ENCODE peak calls at places on chromosomes 13 and 19, in seven cellular contexts. X is omental fat pad, Z is fibroblast of pulmonary artery, Y is colonic mucosa, P is brain microvascular endothelial cell, R is BJ, I is AG09319. T is an unnamed sample.

GRCh38 chr19:54949412-54949811 is 2.1 kb upstream of the NLRP7 start:
- DNase-seq in Y (no peak), X (no peak), I (no peak), Z (no peak), R (no peak), P (no peak), T (no peak)

GRCh38 chr13:80802946-80803345 is 462.0 kb upstream of the SPRY2 start:
- DNase-seq in X (no peak), P (no peak), R (no peak), Z (no peak), I (no peak), Y (no peak), T (no peak)

GRCh38 chr19:23273022-23273593 is 22.9 kb upstream of the ZNF724 start:
- DNase-seq in Z (no peak), P (no peak), R (no peak), Y (peak; percentile 50), X (no peak), I (no peak), T (no peak)

GRCh38 chr19:46716672-46717033 is 261 bp downstream of the PRKD2 start:
- DNase-seq in Z (no peak), Y (no peak), R (no peak), P (no peak), X (no peak), I (no peak), T (no peak)

GRCh38 chr19:47491358-47492136 is 7.5 kb upstream of the KPTN start:
- DNase-seq in R (no peak), X (no peak), I (no peak), Y (no peak), Z (no peak), P (no peak), T (no peak)

GRCh38 chr19:38838208-38838985 is 6.8 kb upstream of the ECH1 start:
- DNase-seq in X (no peak), Y (no peak), P (no peak), I (no peak), R (no peak), Z (no peak), T (no peak)

GRCh38 chr13:23956106-23956505 is 58.8 kb upstream of the C1QTNF9B start:
- DNase-seq in X (no peak), Y (peak; percentile 45), R (no peak), I (no peak), Z (peak; percentile 41), P (peak; percentile 46), T (peak; percentile 67)

GRCh38 chr19:45994456-45994988 is 745 bp upstream of the CCDC61 start:
- DNase-seq in Z (peak; percentile 37), X (no peak), I (no peak), R (no peak), P (no peak), Y (no peak), T (peak; percentile 23)

GRCh38 chr13:43848250-43848649 is 31.3 kb downstream of the CCDC122 start:
- DNase-seq in I (peak; percentile 64), R (peak; percentile 20), Z (peak; percentile 95), Y (no peak), P (peak; percentile 15), X (no peak), T (peak; percentile 75)

GRCh38 chr19:6736169-6736916 is 1.0 kb downstream of the GPR108 start:
- DNase-seq in Y (peak; percentile 84), X (no peak), I (peak; percentile 70), Z (peak; percentile 94), R (peak; percentile 31), P (peak; percentile 84), T (peak; percentile 89)

GRCh38 chr13:97223711-97224461 is 1.8 kb downstream of the MBNL2 start:
- DNase-seq in P (peak; percentile 91), Z (peak; percentile 96), I (peak; percentile 75), Y (peak; percentile 71), X (no peak), R (peak; percentile 71), T (peak; percentile 96)
- TF ChIP-seq CTCF in P (no peak), Z (no peak), I (no peak), Y (no peak), X (no peak), R (no peak), T (no peak)

DNA sequence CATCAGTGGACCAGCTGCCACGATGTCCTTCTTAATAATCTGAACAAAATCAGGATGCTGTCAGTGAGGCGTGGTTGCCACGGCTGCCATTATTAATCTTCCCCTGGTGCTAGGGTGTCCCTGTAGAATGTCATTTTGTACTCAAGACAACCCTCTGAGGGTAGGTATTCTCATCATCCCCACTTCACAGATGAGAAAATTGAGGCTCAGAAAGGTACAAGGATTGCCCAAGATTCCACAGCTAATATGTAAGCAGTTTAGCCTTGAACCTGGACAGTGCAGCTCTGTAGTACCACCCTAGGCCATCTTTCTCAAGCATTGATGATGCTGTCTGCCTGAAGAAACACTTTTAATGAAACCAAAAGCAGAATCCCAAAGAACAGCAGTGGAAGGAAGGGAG is 8.1 kb downstream of the PPP2R1A start:
- DNase-seq in P (no peak), Z (no peak), R (no peak), Y (no peak), I (no peak), X (no peak), T (no peak)
- TF ChIP-seq CTCF in P (no peak), Z (no peak), R (no peak), Y (no peak), I (no peak), X (no peak), T (no peak)

GRCh38 chr13:52141299-52141698 is 12.4 kb upstream of the NEK5 start:
- DNase-seq in Y (no peak), Z (no peak), I (no peak), R (no peak), X (no peak), P (no peak), T (no peak)
- TF ChIP-seq CTCF in Y (no peak), Z (no peak), I (no peak), R (no peak), X (no peak), P (no peak), T (peak; percentile 12)

DNA sequence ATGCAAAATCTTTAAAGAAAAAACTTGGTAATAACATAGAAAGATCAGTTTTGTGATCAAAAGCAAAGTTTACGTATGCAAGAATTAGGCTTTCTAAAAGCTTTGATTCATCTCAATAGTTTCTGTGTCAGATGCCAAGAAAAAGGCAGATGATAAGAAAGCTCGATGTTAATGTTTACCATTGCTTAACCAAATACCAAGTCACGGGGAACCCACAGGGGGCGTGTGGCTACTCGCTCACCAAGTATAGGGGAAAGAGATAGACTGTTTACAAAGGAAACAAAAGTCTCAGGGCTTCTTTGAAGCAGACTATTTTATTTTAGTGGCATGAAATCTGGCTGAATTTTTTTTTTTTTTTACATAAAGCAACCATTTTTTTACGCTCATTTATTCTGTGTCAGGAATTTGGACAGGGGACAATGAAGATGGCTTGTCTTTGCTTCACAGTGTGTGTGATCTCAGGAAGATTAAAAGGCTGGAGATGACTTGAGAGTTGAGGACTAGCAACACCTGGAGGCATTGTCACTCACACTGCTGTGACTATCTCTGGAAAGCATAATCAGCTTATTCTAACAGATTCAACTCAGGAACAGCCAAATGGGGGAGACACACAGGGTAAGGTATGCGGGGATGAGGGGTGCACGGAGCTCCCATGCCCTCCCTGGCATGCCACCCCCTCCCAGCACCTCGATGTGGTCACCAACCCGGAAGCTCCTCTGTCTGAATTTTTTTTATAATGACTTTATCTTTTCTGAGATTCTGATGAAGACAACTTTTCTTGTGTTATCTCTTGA is 24.9 kb downstream of the RCBTB1 start:
- DNase-seq in Z (peak; percentile 31), I (peak; percentile 24), P (peak; percentile 39), R (no peak), X (no peak), Y (no peak), T (no peak)
- TF ChIP-seq CTCF in Z (peak; percentile 24), I (peak; percentile 12), P (peak; percentile 66), R (peak; percentile 10), X (no peak), Y (no peak), T (no peak)

DNA sequence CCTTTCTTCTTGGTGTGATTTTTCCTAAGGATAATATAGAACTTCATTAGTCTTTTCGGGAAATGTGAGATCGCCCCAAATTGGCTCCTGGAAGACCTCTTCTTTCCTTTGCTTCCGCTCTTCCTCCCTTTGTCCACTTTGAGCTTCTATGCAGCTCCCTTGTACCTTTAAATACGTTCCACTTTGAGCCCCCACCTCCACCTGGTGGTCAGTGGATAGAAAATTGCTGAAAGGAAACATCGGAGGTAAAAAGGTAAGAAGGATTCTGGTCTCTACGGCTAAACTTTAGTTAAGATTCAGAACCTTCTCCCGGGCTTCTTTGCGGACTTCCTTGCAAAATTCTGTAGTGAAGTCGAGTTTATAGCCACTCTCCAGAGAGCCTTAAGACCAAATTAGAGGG is 55.0 kb upstream of the TM9SF2 start:
- DNase-seq in I (no peak), R (no peak), X (no peak), Z (no peak), P (no peak), Y (no peak), T (no peak)
- TF ChIP-seq CTCF in I (no peak), R (no peak), X (no peak), Z (no peak), P (peak; percentile 34), Y (no peak), T (no peak)

DNA sequence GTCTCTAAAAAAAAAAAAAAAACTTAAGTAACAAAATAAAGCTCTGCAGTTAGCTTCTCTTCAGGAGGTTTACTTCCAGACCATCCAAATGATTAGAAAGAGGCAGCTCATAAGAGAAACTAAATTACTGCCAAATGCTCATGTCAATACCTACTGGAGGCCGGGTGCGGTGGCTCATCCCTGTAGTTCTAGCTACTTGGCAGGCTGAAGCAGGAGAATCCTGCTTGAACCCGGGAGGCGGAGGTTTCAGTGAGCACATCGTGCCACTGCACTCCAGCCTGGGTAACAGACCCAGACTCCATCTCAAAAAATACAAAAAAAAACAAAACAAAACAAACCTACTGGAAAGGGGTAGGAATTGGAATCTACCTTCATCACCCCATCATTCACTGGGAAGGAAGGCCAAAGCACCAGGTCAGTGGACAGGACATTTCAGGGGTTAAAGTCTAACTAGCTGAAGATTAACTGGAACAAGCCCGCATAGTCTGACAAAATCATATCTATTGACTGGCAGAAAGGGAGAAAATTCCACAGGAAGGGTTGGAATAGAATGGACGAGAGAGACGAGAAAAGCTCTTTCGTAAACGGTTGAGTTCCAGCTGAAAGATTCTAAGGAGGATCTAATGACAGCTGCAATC is 1.3 kb downstream of the ZFP14 start:
- DNase-seq in P (no peak), X (no peak), Y (no peak), Z (no peak), I (no peak), R (no peak), T (no peak)
- TF ChIP-seq CTCF in P (no peak), X (no peak), Y (no peak), Z (no peak), I (no peak), R (no peak), T (no peak)

DNA sequence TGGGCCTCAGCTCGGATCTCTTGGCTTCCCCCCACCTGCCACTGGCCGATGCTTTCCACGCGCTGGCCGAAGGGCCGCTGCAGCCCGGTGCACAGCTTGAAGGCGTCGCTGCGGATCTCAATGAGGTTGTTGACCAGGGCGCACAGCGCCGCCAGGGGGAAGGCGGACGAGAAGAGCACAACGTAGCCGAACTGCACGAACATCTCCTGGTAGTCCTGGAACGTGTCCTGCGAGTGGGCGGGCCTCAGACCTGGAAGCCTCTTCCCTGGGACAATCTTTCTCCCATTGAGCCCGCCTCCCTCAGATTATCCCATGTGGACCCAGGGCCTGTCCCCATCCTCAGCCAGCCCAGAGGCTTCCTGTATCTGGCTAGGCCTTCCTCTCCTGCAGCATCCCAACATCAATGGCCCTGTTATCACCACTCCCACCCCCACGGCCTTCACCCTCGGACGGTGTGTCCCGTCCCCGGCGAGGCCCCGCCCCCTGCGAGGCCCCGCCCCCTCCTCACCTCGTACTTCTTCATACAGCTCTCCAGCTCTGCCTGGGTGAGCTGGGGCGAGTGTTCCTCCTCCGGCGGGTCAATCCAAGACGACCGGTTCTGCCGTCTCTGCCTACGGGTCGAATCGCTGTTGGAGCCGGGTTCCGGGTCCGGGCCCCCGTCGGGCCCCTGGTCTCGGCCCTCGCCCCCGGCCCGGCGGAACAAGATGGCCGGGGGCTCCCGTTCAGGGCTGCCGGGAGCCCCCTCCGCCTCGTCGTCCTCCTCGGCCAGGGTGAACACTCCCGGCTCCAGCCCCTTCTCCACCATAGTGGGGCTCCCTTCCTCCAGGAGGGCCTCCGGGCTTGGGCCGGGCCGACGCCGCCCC is 6.8 kb downstream of the ANO8 start:
- DNase-seq in I (no peak), R (no peak), P (no peak), Z (peak; percentile 65), Y (peak; percentile 89), X (peak; percentile 43), T (no peak)
- TF ChIP-seq CTCF in I (no peak), R (no peak), P (peak; percentile 17), Z (peak; percentile 41), Y (peak; percentile 30), X (no peak), T (no peak)